ENCODE peak calls at places on chromosomes 3 and 15, in seven cellular contexts. One of them, this sample, is unnamed.

GRCh38 chr15:85116925-85117646 is 135.4 kb downstream of the PDE8A start:
- DNase-seq in Calu3: no peak
- DNase-seq in endothelial cell: no peak
- DNase-seq in tibial nerve: no peak
- DNase-seq in GM13976: peak; percentile 39
- DNase-seq in HFF-Myc: no peak
- DNase-seq in psoas muscle: no peak
- DNase-seq in this sample: peak; percentile 47

GRCh38 chr3:2983987-2984724 is 126.0 kb downstream of the IL5RA start:
- DNase-seq in Calu3: no peak
- DNase-seq in endothelial cell: no peak
- DNase-seq in tibial nerve: no peak
- DNase-seq in GM13976: no peak
- DNase-seq in HFF-Myc: no peak
- DNase-seq in psoas muscle: no peak
- DNase-seq in this sample: no peak

GRCh38 chr15:52567886-52568568 is 803 bp downstream of the ARPP19 start:
- DNase-seq in Calu3: peak; percentile 43
- DNase-seq in endothelial cell: no peak
- DNase-seq in tibial nerve: no peak
- DNase-seq in GM13976: no peak
- DNase-seq in HFF-Myc: no peak
- DNase-seq in psoas muscle: peak; percentile 61
- DNase-seq in this sample: no peak

GRCh38 chr3:132064114-132064513 is 29.3 kb upstream of the CPNE4 start:
- DNase-seq in Calu3: no peak
- DNase-seq in endothelial cell: no peak
- DNase-seq in tibial nerve: no peak
- DNase-seq in GM13976: no peak
- DNase-seq in HFF-Myc: no peak
- DNase-seq in psoas muscle: no peak
- DNase-seq in this sample: no peak

GRCh38 chr3:114362815-114363214 is 69.0 kb downstream of the TIGIT start:
- DNase-seq in Calu3: no peak
- DNase-seq in endothelial cell: no peak
- DNase-seq in tibial nerve: no peak
- DNase-seq in GM13976: peak; percentile 38
- DNase-seq in HFF-Myc: no peak
- DNase-seq in psoas muscle: no peak
- DNase-seq in this sample: peak; percentile 24

GRCh38 chr15:23866832-23867231 is 179.7 kb upstream of the NDN start:
- DNase-seq in Calu3: no peak
- DNase-seq in endothelial cell: no peak
- DNase-seq in tibial nerve: no peak
- DNase-seq in GM13976: no peak
- DNase-seq in HFF-Myc: no peak
- DNase-seq in psoas muscle: no peak
- DNase-seq in this sample: no peak

GRCh38 chr15:101031203-101031602 is 112.0 kb downstream of the LRRK1 start:
- DNase-seq in Calu3: no peak
- DNase-seq in endothelial cell: peak; percentile 2
- DNase-seq in tibial nerve: no peak
- DNase-seq in GM13976: no peak
- DNase-seq in HFF-Myc: peak; percentile 30
- DNase-seq in psoas muscle: no peak
- DNase-seq in this sample: no peak

GRCh38 chr3:107987036-107987557 is 103.7 kb downstream of the CD47 start:
- DNase-seq in Calu3: peak; percentile 71
- DNase-seq in endothelial cell: no peak
- DNase-seq in tibial nerve: peak; percentile 96
- DNase-seq in GM13976: no peak
- DNase-seq in HFF-Myc: peak; percentile 85
- DNase-seq in psoas muscle: peak; percentile 76
- DNase-seq in this sample: no peak

GRCh38 chr15:71538922-71539321 is 271.4 kb upstream of the NR2E3 start:
- DNase-seq in Calu3: no peak
- DNase-seq in endothelial cell: no peak
- DNase-seq in tibial nerve: no peak
- DNase-seq in GM13976: no peak
- DNase-seq in HFF-Myc: no peak
- DNase-seq in psoas muscle: no peak
- DNase-seq in this sample: no peak

GRCh38 chr3:156750874-156751245 is 75.3 kb upstream of the LEKR1 start:
- DNase-seq in Calu3: no peak
- DNase-seq in endothelial cell: no peak
- DNase-seq in tibial nerve: no peak
- DNase-seq in GM13976: no peak
- DNase-seq in HFF-Myc: no peak
- DNase-seq in psoas muscle: no peak
- DNase-seq in this sample: no peak

GRCh38 chr15:63089260-63090043 is 32.2 kb upstream of the LACTB start:
- DNase-seq in Calu3: no peak
- DNase-seq in endothelial cell: peak; percentile 12
- DNase-seq in tibial nerve: peak; percentile 20
- DNase-seq in GM13976: no peak
- DNase-seq in HFF-Myc: peak; percentile 55
- DNase-seq in psoas muscle: peak; percentile 77
- DNase-seq in this sample: no peak

GRCh38 chr3:11415099-11415498 is 142.9 kb downstream of the ATG7 start:
- DNase-seq in Calu3: no peak
- DNase-seq in endothelial cell: no peak
- DNase-seq in tibial nerve: no peak
- DNase-seq in GM13976: no peak
- DNase-seq in HFF-Myc: no peak
- DNase-seq in psoas muscle: no peak
- DNase-seq in this sample: no peak

GRCh38 chr15:36544518-36545383 is 34.7 kb upstream of the CDIN1 start:
- DNase-seq in Calu3: no peak
- DNase-seq in endothelial cell: no peak
- DNase-seq in tibial nerve: no peak
- DNase-seq in GM13976: no peak
- DNase-seq in HFF-Myc: no peak
- DNase-seq in psoas muscle: no peak
- DNase-seq in this sample: no peak

GRCh38 chr3:50620420-50620819 is 3.5 kb downstream of the MAPKAPK3 start:
- DNase-seq in Calu3: no peak
- DNase-seq in endothelial cell: no peak
- DNase-seq in tibial nerve: no peak
- DNase-seq in GM13976: no peak
- DNase-seq in HFF-Myc: no peak
- DNase-seq in psoas muscle: peak; percentile 72
- DNase-seq in this sample: no peak

GRCh38 chr3:192850501-192850981 is 67.1 kb downstream of the MB21D2 start:
- DNase-seq in Calu3: peak; percentile 37
- DNase-seq in endothelial cell: no peak
- DNase-seq in tibial nerve: no peak
- DNase-seq in GM13976: peak; percentile 50
- DNase-seq in HFF-Myc: peak; percentile 25
- DNase-seq in psoas muscle: no peak
- DNase-seq in this sample: peak; percentile 56

GRCh38 chr3:193240850-193241706 is at the start of gene PLAAT1:
- DNase-seq in Calu3: peak; percentile 90
- DNase-seq in endothelial cell: peak; percentile 72
- DNase-seq in tibial nerve: no peak
- DNase-seq in GM13976: peak; percentile 74
- DNase-seq in HFF-Myc: peak; percentile 2
- DNase-seq in psoas muscle: peak; percentile 90
- DNase-seq in this sample: peak; percentile 66

GRCh38 chr3:127446756-127447155 is 143.8 kb downstream of the TPRA1 start:
- DNase-seq in Calu3: no peak
- DNase-seq in endothelial cell: no peak
- DNase-seq in tibial nerve: no peak
- DNase-seq in GM13976: no peak
- DNase-seq in HFF-Myc: no peak
- DNase-seq in psoas muscle: no peak
- DNase-seq in this sample: no peak

GRCh38 chr15:57635300-57635944 is 43.7 kb downstream of the MYZAP start:
- DNase-seq in Calu3: no peak
- DNase-seq in endothelial cell: no peak
- DNase-seq in tibial nerve: no peak
- DNase-seq in GM13976: no peak
- DNase-seq in HFF-Myc: no peak
- DNase-seq in psoas muscle: peak; percentile 71
- DNase-seq in this sample: no peak

GRCh38 chr15:57646057-57646456 is 54.4 kb downstream of the MYZAP start:
- DNase-seq in Calu3: no peak
- DNase-seq in endothelial cell: no peak
- DNase-seq in tibial nerve: no peak
- DNase-seq in GM13976: no peak
- DNase-seq in HFF-Myc: no peak
- DNase-seq in psoas muscle: no peak
- DNase-seq in this sample: no peak

GRCh38 chr15:57637836-57638235 is 46.1 kb downstream of the MYZAP start:
- DNase-seq in Calu3: no peak
- DNase-seq in endothelial cell: no peak
- DNase-seq in tibial nerve: no peak
- DNase-seq in GM13976: no peak
- DNase-seq in HFF-Myc: no peak
- DNase-seq in psoas muscle: no peak
- DNase-seq in this sample: no peak

GRCh38 chr15:57639306-57639705 is 47.6 kb downstream of the MYZAP start:
- DNase-seq in Calu3: no peak
- DNase-seq in endothelial cell: no peak
- DNase-seq in tibial nerve: no peak
- DNase-seq in GM13976: no peak
- DNase-seq in HFF-Myc: no peak
- DNase-seq in psoas muscle: no peak
- DNase-seq in this sample: no peak

GRCh38 chr15:57640935-57641682 is 49.4 kb downstream of the MYZAP start:
- DNase-seq in Calu3: peak; percentile 64
- DNase-seq in endothelial cell: peak; percentile 51
- DNase-seq in tibial nerve: no peak
- DNase-seq in GM13976: no peak
- DNase-seq in HFF-Myc: peak; percentile 5
- DNase-seq in psoas muscle: no peak
- DNase-seq in this sample: peak; percentile 29
- TF ChIP-seq CTCF in Calu3: peak; percentile 25
- TF ChIP-seq CTCF in endothelial cell: peak; percentile 63
- TF ChIP-seq CTCF in tibial nerve: no peak
- TF ChIP-seq CTCF in GM13976: no peak
- TF ChIP-seq CTCF in HFF-Myc: peak; percentile 49
- TF ChIP-seq CTCF in psoas muscle: peak; percentile 38
- TF ChIP-seq CTCF in this sample: peak; percentile 25

DNA sequence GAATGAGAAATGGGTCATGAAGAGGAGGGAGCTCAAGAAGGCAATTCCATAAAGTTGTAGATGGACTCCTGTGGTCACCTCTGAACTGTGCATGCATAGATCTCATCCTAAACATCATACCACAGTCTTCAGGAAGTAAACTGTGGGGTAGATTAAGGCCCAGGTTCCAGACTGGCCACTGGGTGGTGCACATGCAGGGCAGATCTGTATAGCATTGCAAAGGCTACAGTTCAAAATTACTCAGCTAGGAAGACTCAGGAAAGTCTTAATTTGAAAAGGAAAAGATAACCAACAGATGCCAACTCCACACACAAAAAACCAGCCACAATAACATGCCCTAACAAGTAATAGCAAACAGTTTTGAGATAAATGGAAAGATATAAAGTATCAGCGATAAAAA is 20.3 kb downstream of the KY start:
- DNase-seq in Calu3: no peak
- DNase-seq in endothelial cell: no peak
- DNase-seq in tibial nerve: no peak
- DNase-seq in GM13976: no peak
- DNase-seq in HFF-Myc: no peak
- DNase-seq in psoas muscle: no peak
- DNase-seq in this sample: no peak
- TF ChIP-seq CTCF in Calu3: no peak
- TF ChIP-seq CTCF in endothelial cell: no peak
- TF ChIP-seq CTCF in tibial nerve: no peak
- TF ChIP-seq CTCF in GM13976: no peak
- TF ChIP-seq CTCF in HFF-Myc: peak; percentile 47
- TF ChIP-seq CTCF in psoas muscle: peak; percentile 53
- TF ChIP-seq CTCF in this sample: no peak

GRCh38 chr3:171790898-171791694 is 19.2 kb downstream of the PLD1 start:
- DNase-seq in Calu3: no peak
- DNase-seq in endothelial cell: no peak
- DNase-seq in tibial nerve: no peak
- DNase-seq in GM13976: no peak
- DNase-seq in HFF-Myc: no peak
- DNase-seq in psoas muscle: no peak
- DNase-seq in this sample: no peak

GRCh38 chr3:171791695-171792082 is 18.6 kb downstream of the PLD1 start:
- DNase-seq in Calu3: peak; percentile 50
- DNase-seq in endothelial cell: peak; percentile 45
- DNase-seq in tibial nerve: no peak
- DNase-seq in GM13976: no peak
- DNase-seq in HFF-Myc: no peak
- DNase-seq in psoas muscle: no peak
- DNase-seq in this sample: no peak

GRCh38 chr3:171788546-171789351 is 21.5 kb downstream of the PLD1 start:
- DNase-seq in Calu3: no peak
- DNase-seq in endothelial cell: no peak
- DNase-seq in tibial nerve: no peak
- DNase-seq in GM13976: no peak
- DNase-seq in HFF-Myc: peak; percentile 95
- DNase-seq in psoas muscle: no peak
- DNase-seq in this sample: no peak

GRCh38 chr3:171789759-171790505 is 20.4 kb downstream of the PLD1 start:
- DNase-seq in Calu3: no peak
- DNase-seq in endothelial cell: no peak
- DNase-seq in tibial nerve: no peak
- DNase-seq in GM13976: no peak
- DNase-seq in HFF-Myc: no peak
- DNase-seq in psoas muscle: no peak
- DNase-seq in this sample: no peak

DNA sequence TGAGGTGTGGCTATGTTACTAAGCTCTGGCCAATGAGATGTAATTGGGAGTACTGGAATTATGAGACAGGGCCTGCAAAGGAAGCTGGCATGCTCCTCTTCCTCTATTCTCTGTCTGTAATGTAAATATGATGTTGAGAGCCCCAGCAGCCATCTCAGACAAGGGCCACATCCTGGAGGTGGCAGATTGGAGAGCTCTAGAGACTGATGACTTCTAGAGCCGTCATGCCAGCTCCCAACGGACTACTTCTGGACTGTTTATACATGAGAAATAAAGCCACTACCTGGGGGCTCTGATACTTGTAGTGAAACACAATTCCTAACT is 19.7 kb downstream of the PLD1 start:
- DNase-seq in Calu3: no peak
- DNase-seq in endothelial cell: no peak
- DNase-seq in tibial nerve: no peak
- DNase-seq in GM13976: no peak
- DNase-seq in HFF-Myc: no peak
- DNase-seq in psoas muscle: no peak
- DNase-seq in this sample: no peak
- TF ChIP-seq CTCF in Calu3: no peak
- TF ChIP-seq CTCF in endothelial cell: no peak
- TF ChIP-seq CTCF in tibial nerve: no peak
- TF ChIP-seq CTCF in GM13976: no peak
- TF ChIP-seq CTCF in HFF-Myc: no peak
- TF ChIP-seq CTCF in psoas muscle: no peak
- TF ChIP-seq CTCF in this sample: no peak

DNA sequence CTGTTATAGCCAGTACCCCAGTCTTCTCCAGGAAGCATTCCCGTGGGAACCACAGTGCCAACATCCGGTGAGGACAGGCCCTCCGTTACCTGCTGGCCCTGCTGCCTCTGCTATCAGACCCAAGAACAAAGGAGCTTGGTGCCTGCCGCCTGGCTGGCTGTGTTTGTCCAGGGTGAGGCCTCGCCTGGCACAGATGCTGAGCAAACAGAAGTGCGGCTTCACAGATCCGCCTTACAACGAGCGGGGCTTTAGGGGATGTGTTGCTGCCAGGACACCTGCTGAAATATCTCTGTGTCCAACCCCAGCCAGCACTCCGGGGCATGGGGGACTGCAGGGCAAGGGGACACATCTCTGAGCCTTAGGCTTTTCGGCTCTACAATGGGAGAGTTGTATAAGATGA is 2.2 kb upstream of the EPHB3 start:
- DNase-seq in Calu3: peak; percentile 84
- DNase-seq in endothelial cell: no peak
- DNase-seq in tibial nerve: no peak
- DNase-seq in GM13976: no peak
- DNase-seq in HFF-Myc: no peak
- DNase-seq in psoas muscle: no peak
- DNase-seq in this sample: no peak
- TF ChIP-seq CTCF in Calu3: no peak
- TF ChIP-seq CTCF in endothelial cell: no peak
- TF ChIP-seq CTCF in tibial nerve: no peak
- TF ChIP-seq CTCF in GM13976: no peak
- TF ChIP-seq CTCF in HFF-Myc: no peak
- TF ChIP-seq CTCF in psoas muscle: no peak
- TF ChIP-seq CTCF in this sample: no peak